ENCODE peak calls at places on chromosomes 11 and 22, in four cellular contexts. S is K562, T is WTC11, E is HepG2. Q is an unnamed sample.

GRCh38 chr11:65541093-65542010 is 16.5 kb downstream of the SCYL1 start:
- DNase-seq in S (no peak), T (no peak), E (no peak), Q (no peak)

GRCh38 chr11:46277623-46278386 is at the start of gene CREB3L1:
- DNase-seq in S (no peak), T (peak), E (no peak), Q (no peak)

GRCh38 chr22:41226728-41227655 is 13.7 kb downstream of the CHADL start:
- DNase-seq in S (no peak), T (no peak), E (no peak), Q (no peak)

GRCh38 chr11:62552465-62552782 is 5.8 kb upstream of the AHNAK start:
- DNase-seq in S (no peak), T (no peak), E (no peak), Q (no peak)

GRCh38 chr22:17754233-17754925 is 19.9 kb downstream of the BID start:
- DNase-seq in S (no peak), T (peak), E (no peak), Q (no peak)

GRCh38 chr11:125141686-125142535 is 22.6 kb upstream of the PKNOX2 start:
- DNase-seq in S (peak), T (peak), E (no peak), Q (peak)

GRCh38 chr11:46977940-46978595 is 41.5 kb downstream of the CSTPP1 start:
- DNase-seq in S (no peak), T (no peak), E (peak), Q (no peak)

GRCh38 chr11:30171661-30172060 is 59.2 kb upstream of the FSHB start:
- DNase-seq in S (no peak), T (no peak), E (no peak), Q (no peak)

GRCh38 chr22:19554834-19555404 is 30.7 kb upstream of the CLDN5 start:
- DNase-seq in S (no peak), T (peak), E (peak), Q (no peak)

GRCh38 chr22:44277404-44278135 is 35.2 kb downstream of the SHISAL1 start:
- DNase-seq in S (no peak), T (no peak), E (no peak), Q (no peak)

GRCh38 chr11:134361241-134361640 is 29.5 kb downstream of the GLB1L2 start:
- DNase-seq in S (no peak), T (peak), E (no peak), Q (no peak)

GRCh38 chr11:112841719-112842118 is 119.5 kb upstream of the NCAM1 start:
- DNase-seq in S (no peak), T (no peak), E (no peak), Q (no peak)

GRCh38 chr22:50293441-50294318 is 13.8 kb downstream of the PLXNB2 start:
- DNase-seq in S (no peak), T (peak), E (peak), Q (no peak)

GRCh38 chr11:2393941-2394817 is 6.4 kb upstream of the TSSC4 start:
- DNase-seq in S (no peak), T (no peak), E (no peak), Q (no peak)

GRCh38 chr22:38452373-38453064 is 2.5 kb downstream of the KCNJ4 start:
- DNase-seq in S (no peak), T (no peak), E (no peak), Q (no peak)

GRCh38 chr11:127651175-127651887 is 650.8 kb upstream of the KIRREL3 start:
- DNase-seq in S (no peak), T (no peak), E (no peak), Q (no peak)

GRCh38 chr11:63872833-63873201 is 33.9 kb downstream of the MARK2 start:
- DNase-seq in S (no peak), T (no peak), E (no peak), Q (no peak)

GRCh38 chr11:22044126-22044525 is 148.8 kb upstream of the ANO5 start:
- DNase-seq in S (no peak), T (no peak), E (no peak), Q (no peak)

GRCh38 chr11:57396744-57397143 is 6.3 kb upstream of the PRG2 start:
- DNase-seq in S (no peak), T (no peak), E (no peak), Q (no peak)

GRCh38 chr22:49614966-49615965 is 212.4 kb downstream of the BRD1 start:
- DNase-seq in S (no peak), T (peak), E (no peak), Q (no peak)

GRCh38 chr22:42862045-42862734 is 5.1 kb upstream of the ARFGAP3 start:
- DNase-seq in S (no peak), T (no peak), E (peak), Q (no peak)

GRCh38 chr11:104033134-104033533 is 3.3 kb upstream of the DDI1 start:
- DNase-seq in S (no peak), T (no peak), E (peak), Q (no peak)

GRCh38 chr11:35170503-35170902 is 31.5 kb downstream of the CD44 start:
- DNase-seq in S (no peak), T (no peak), E (no peak), Q (no peak)

GRCh38 chr11:2797741-2798361 is 87.7 kb downstream of the CDKN1C start:
- DNase-seq in S (no peak), T (peak), E (no peak), Q (no peak)

GRCh38 chr11:850777-851762 is 8.4 kb downstream of the TSPAN4 start:
- DNase-seq in S (peak), T (peak), E (no peak), Q (no peak)

GRCh38 chr11:2178906-2179494 is 7.4 kb upstream of the TH start:
- DNase-seq in S (no peak), T (no peak), E (peak), Q (no peak)

GRCh38 chr22:38817196-38817595 is 23.3 kb upstream of the DNAL4 start:
- DNase-seq in S (no peak), T (no peak), E (no peak), Q (no peak)

GRCh38 chr11:33891714-33892327 is at the start of gene LMO2:
- DNase-seq in S (peak), T (no peak), E (no peak), Q (no peak)

GRCh38 chr22:30212363-30212995 is 34.1 kb downstream of the LIF start:
- DNase-seq in S (peak), T (no peak), E (peak), Q (no peak)

GRCh38 chr11:67517784-67518552 is 5.3 kb downstream of the CABP2 start:
- DNase-seq in S (no peak), T (no peak), E (no peak), Q (no peak)

GRCh38 chr22:46099740-46100139 is 50.6 kb upstream of the PPARA start:
- DNase-seq in S (no peak), T (no peak), E (no peak), Q (no peak)

DNA sequence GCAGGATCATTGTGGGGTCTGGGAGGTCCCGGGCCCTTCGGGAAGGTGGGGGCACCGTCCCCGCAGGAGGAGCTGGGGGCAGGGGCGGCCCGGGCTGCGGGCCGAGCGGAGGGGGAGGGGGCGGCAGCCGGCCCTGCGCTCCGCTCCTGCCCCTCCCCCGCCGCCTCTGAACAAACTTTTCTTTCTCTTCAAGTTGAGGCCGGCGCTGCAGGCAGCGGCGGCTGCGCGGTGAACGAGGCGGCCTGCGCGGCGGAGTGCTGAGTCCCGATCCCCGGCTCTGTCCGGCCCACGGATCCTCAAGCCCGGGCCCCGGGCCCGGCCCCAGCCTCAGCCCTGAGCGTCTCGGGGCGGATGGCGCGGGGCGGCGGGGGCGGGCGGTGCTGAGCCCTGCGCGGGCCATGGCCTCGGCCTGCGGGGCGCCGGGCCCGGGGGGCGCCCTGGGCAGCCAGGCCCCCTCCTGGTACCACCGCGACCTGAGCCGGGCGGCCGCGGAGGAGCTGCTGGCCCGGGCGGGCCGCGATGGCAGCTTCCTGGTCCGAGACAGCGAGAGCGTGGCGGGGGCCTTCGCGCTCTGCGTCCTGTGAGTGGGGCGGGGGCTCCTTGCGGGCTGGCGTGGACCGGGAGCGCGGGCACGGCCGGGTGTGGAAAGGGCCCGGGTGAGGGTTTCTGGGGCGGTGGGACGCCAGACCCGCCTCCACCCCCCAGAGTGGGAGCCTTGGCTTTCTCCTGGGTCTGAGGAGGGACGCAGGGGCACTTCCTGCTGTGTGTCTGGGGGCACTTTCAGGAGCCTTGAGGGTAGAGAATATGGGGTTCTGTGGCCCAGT is at the start of gene INPPL1:
- DNase-seq in S (peak), T (peak), E (no peak), Q (peak)
- TF ChIP-seq ELF4 in S (no peak), T (no peak), E (no peak), Q (no peak)

DNA sequence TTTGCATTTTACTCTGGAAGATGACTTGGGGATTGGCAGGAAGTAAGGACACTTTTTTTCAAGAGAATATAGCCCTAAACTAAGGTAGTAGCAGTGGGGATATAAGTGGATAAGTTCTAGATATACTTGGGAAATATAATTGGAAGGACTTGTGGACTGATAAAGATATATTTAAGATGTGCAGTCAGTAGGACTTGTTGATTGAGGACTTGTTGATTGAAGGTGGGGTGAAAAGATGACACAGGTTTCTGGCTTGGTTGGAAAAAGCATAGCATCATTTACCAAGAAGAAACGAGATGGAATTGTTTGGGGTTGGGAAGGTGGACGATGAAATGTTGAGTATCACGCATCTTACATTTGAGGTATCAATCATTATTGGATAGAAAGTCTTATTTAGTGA is 1.5 kb upstream of the TAF10 start:
- DNase-seq in S (no peak), T (no peak), E (no peak), Q (no peak)
- TF ChIP-seq SP1 in S (no peak), T (no peak), E (no peak), Q (no peak)

GRCh38 chr11:121539000-121539399 is 86.2 kb upstream of the SORL1-AS1 start:
- DNase-seq in S (no peak), T (no peak), E (no peak), Q (no peak)
- TF ChIP-seq ELF4 in S (no peak), T (no peak), E (no peak), Q (no peak)

DNA sequence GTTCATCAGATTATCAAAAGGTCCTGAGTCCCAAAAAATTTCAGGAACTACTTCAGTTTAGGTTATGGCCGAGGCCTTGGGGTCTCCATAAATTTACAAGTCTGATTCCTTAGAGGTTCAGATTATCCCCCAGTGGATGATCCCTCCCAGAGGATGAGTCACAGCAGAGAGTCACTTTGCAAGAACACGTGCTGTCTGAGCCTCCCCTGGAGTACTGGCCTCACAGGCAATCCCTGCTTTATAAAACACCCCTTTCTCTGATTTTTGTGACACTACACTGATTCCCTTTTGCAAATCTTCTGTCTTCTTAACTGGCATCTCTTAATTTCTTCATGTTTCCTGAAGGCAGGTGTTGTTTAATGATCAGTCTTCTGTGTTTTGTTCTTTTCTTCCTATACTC is 45.3 kb downstream of the CCDC34 start:
- DNase-seq in S (peak), T (no peak), E (no peak), Q (peak)
- TF ChIP-seq SP1 in S (no peak), T (no peak), E (no peak), Q (no peak)

GRCh38 chr11:88535266-88535665 is 197.7 kb upstream of the CTSC start:
- DNase-seq in S (no peak), T (no peak), E (no peak), Q (no peak)

GRCh38 chr11:88533001-88533400 is 195.5 kb upstream of the CTSC start:
- DNase-seq in S (no peak), T (no peak), E (no peak), Q (no peak)

GRCh38 chr11:88531776-88532175 is 194.2 kb upstream of the CTSC start:
- DNase-seq in S (no peak), T (no peak), E (no peak), Q (no peak)

GRCh38 chr11:88535916-88536547 is 198.5 kb upstream of the CTSC start:
- DNase-seq in S (no peak), T (no peak), E (peak), Q (no peak)

GRCh38 chr11:88534185-88534584 is 196.6 kb upstream of the CTSC start:
- DNase-seq in S (no peak), T (no peak), E (peak), Q (no peak)
- TF ChIP-seq ELF4 in S (no peak), T (no peak), E (no peak), Q (no peak)

DNA sequence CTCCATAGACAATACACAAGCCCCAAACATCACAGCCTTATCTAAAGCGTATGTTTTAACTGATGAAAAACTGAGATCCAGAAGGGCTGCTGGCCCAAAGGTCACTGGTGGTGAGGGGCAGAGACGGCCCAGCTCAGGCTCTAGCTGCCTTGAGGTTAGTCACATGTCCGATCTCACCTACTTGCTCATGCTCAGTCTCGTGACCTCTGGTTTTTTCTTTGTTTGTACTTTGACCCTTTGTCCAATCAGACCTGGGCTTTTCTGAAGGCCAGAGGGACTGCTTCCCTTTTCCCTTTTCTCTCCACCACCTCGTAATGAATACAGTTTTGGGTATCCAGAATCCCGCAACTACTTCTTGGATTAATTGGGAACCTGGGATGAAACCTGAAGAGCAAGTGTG is 28.6 kb downstream of the MMP20 start:
- DNase-seq in S (no peak), T (no peak), E (peak), Q (no peak)
- TF ChIP-seq SP1 in S (no peak), T (no peak), E (no peak), Q (no peak)

GRCh38 chr22:28366856-28367255 is 312.8 kb downstream of the TTC28 start:
- DNase-seq in S (no peak), T (no peak), E (peak), Q (no peak)
- TF ChIP-seq ELF4 in S (no peak), T (no peak), E (no peak), Q (no peak)

GRCh38 chr11:129319201-129319600 is 56.4 kb upstream of the BARX2 start:
- DNase-seq in S (no peak), T (no peak), E (no peak), Q (no peak)

GRCh38 chr11:129321076-129321475 is 54.6 kb upstream of the BARX2 start:
- DNase-seq in S (no peak), T (no peak), E (peak), Q (no peak)

GRCh38 chr11:129320485-129320884 is 55.2 kb upstream of the BARX2 start:
- DNase-seq in S (no peak), T (no peak), E (peak), Q (no peak)

GRCh38 chr11:129317564-129317963 is 58.1 kb upstream of the BARX2 start:
- DNase-seq in S (no peak), T (no peak), E (no peak), Q (no peak)

DNA sequence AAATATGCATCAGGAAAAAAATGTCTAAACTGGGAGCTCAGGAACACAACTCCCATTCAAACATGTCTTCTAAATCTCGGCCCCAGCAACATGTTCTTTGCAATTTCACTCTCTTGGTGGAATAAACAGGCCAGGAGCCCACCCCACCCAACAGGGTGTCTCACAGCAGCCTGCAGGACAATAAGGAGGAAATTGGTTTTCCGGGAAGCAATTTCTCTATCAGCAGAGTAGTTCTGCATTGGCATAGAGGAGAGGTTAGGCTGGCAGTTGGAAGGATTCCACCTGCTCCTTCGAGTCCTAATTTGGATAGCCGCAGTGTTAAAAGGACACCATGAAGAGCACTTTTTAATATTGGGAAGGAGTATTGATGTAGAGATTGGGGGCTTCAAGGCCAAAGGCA is 55.9 kb upstream of the BARX2 start:
- DNase-seq in S (no peak), T (no peak), E (no peak), Q (no peak)
- TF ChIP-seq SP1 in S (no peak), T (no peak), E (no peak), Q (no peak)

GRCh38 chr11:60672255-60672654 is 27.2 kb upstream of the MS4A8 start:
- DNase-seq in S (no peak), T (no peak), E (no peak), Q (no peak)
- TF ChIP-seq ELF4 in S (no peak), T (no peak), E (no peak), Q (no peak)

Q was measured in HEK293T.